ENCODE peak calls at places on chromosomes 16 and 17, in eight cellular contexts. T, Z, V, G, R, B, M and K are unnamed samples.
A peak's percentile ranks its signal among the peaks of the same experiment; 100 is the strongest.

GRCh38 chr16:19601083-19601976 is 45.8 kb downstream of the VPS35L start:
- DNase-seq in Z (no peak), R (no peak), B (no peak), V (peak; percentile 75), G (peak; percentile 67), M (peak; percentile 6), T (no peak), K (peak; percentile 40)

GRCh38 chr16:56763305-56763916 is 33.5 kb downstream of the NUP93 start:
- DNase-seq in Z (no peak), V (no peak), T (no peak), M (no peak), G (no peak), R (no peak), B (no peak), K (no peak)

GRCh38 chr16:2777231-2777902 is at the start of gene ELOB:
- DNase-seq in Z (peak; percentile 90), B (peak; percentile 88), V (peak; percentile 90), G (peak; percentile 86), R (peak; percentile 97), T (peak; percentile 90), M (peak; percentile 84), K (peak; percentile 84)

GRCh38 chr17:8375738-8376259 is 705 bp downstream of the KRABD2 start:
- DNase-seq in V (peak; percentile 60), M (no peak), G (no peak), T (no peak), B (no peak), Z (no peak), R (no peak), K (no peak)

GRCh38 chr17:57121308-57122042 is 36.4 kb downstream of the AKAP1 start:
- DNase-seq in V (peak; percentile 81), M (no peak), B (no peak), R (no peak), T (no peak), G (peak; percentile 56), Z (no peak), K (no peak)

GRCh38 chr17:45019177-45019711 is 32.2 kb downstream of the DCAKD start:
- DNase-seq in G (peak; percentile 60), T (peak; percentile 67), M (peak; percentile 17), Z (peak; percentile 60), B (peak; percentile 52), R (peak; percentile 78), V (peak; percentile 52), K (no peak)

GRCh38 chr16:64450170-64450569 is 671.7 kb downstream of the CDH11 start:
- DNase-seq in V (no peak), M (no peak), R (no peak), T (no peak), G (no peak), B (no peak), Z (no peak), K (no peak)

GRCh38 chr16:4215106-4215505 is 26.8 kb downstream of the SRL start:
- DNase-seq in G (no peak), R (no peak), M (no peak), Z (no peak), T (no peak), V (no peak), B (peak; percentile 66), K (no peak)

GRCh38 chr17:42953669-42954068 is 10.6 kb downstream of the AARSD1 start:
- DNase-seq in Z (no peak), V (no peak), B (no peak), T (no peak), M (no peak), R (no peak), G (no peak), K (no peak)

GRCh38 chr17:68441064-68441770 is 16.1 kb downstream of the WIPI1 start:
- DNase-seq in R (no peak), T (no peak), Z (no peak), M (no peak), V (no peak), B (no peak), G (peak; percentile 62), K (no peak)

GRCh38 chr17:59046192-59046591 is 60.5 kb downstream of the TRIM37 start:
- DNase-seq in G (peak; percentile 90), V (no peak), M (no peak), B (no peak), Z (no peak), R (no peak), T (no peak), K (no peak)

GRCh38 chr17:58328195-58329034 is at the start of gene TSPOAP1:
- DNase-seq in G (no peak), B (no peak), R (peak; percentile 94), Z (peak; percentile 19), T (no peak), M (peak; percentile 63), V (peak; percentile 86), K (no peak)

GRCh38 chr17:4009164-4009785 is 45.0 kb upstream of the ATP2A3 start:
- DNase-seq in Z (no peak), V (no peak), G (no peak), T (no peak), R (no peak), M (no peak), B (no peak), K (no peak)

GRCh38 chr17:7025240-7025639 is 2.4 kb downstream of the BCL6B start:
- DNase-seq in V (no peak), G (no peak), B (no peak), R (no peak), M (no peak), Z (no peak), T (no peak), K (no peak)

GRCh38 chr16:27374794-27375499 is 27.0 kb upstream of the IL21R start:
- DNase-seq in R (peak; percentile 82), V (peak; percentile 97), M (peak; percentile 18), Z (peak; percentile 41), B (peak; percentile 77), T (peak; percentile 59), G (peak; percentile 83), K (peak; percentile 58)
- H3K4me3 ChIP-seq in R (peak overlapping the region; percentile 38), V (no peak overlapping the region), M (no peak overlapping the region), Z (no peak overlapping the region), B (peak overlapping the region; percentile 42), T (no peak overlapping the region), G (no peak overlapping the region), K (no peak overlapping the region)

GRCh38 chr17:80679816-80680215 is 135.2 kb downstream of the RPTOR start:
- DNase-seq in B (no peak), R (no peak), V (no peak), T (no peak), Z (no peak), M (no peak), G (no peak), K (no peak)

GRCh38 chr17:80682372-80682771 is 137.7 kb downstream of the RPTOR start:
- DNase-seq in R (no peak), B (no peak), M (no peak), Z (no peak), T (no peak), G (no peak), V (no peak), K (no peak)

GRCh38 chr17:80681215-80681614 is 136.6 kb downstream of the RPTOR start:
- DNase-seq in T (no peak), V (no peak), Z (no peak), M (no peak), G (no peak), B (no peak), R (no peak), K (no peak)

GRCh38 chr17:80687819-80688218 is 143.2 kb downstream of the RPTOR start:
- DNase-seq in G (no peak), M (no peak), V (no peak), R (no peak), T (no peak), Z (no peak), B (no peak), K (no peak)

DNA sequence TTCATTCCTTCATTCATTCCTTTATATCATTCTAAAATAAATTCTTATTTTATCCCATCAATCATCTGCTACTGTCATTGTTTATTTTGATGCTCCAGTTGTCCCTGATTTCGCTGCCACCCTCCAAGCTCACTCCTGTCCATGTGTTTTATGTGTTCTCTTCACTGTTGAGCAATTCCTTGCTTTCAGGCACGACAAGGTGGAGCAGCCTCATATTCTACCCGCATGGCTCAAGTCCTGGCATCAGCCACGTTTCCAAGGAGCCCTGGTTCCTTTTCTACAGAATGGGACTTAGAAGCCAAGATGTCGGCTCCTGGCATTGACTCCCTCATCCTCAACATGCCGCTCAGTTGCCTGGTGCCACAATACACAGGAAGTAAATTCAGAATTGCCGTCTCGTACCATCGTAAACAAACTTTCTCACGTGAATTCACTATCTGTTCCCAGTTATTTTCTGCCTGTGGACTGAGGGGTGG is 139.0 kb downstream of the RPTOR start:
- DNase-seq in B (no peak), M (no peak), Z (no peak), G (no peak), V (no peak), R (no peak), T (no peak), K (no peak)
- H3K27ac ChIP-seq in B (no peak overlapping the region), M (no peak overlapping the region), Z (no peak overlapping the region), G (no peak overlapping the region), V (no peak overlapping the region), R (no peak overlapping the region), T (no peak overlapping the region), K (no peak overlapping the region)

GRCh38 chr17:76452102-76452645 is 778 bp downstream of the UBE2O start:
- DNase-seq in T (no peak), B (no peak), V (no peak), Z (no peak), G (no peak), R (peak; percentile 87), M (no peak), K (peak; percentile 41)

GRCh38 chr17:76452646-76453430 is at the start of gene UBE2O:
- DNase-seq in T (peak; percentile 91), M (peak; percentile 92), R (peak; percentile 97), B (peak; percentile 90), G (peak; percentile 89), Z (peak; percentile 90), V (peak; percentile 99), K (peak; percentile 85)

GRCh38 chr17:76449126-76449525 is 3.8 kb downstream of the UBE2O start:
- DNase-seq in Z (no peak), G (no peak), B (no peak), T (no peak), R (no peak), M (no peak), V (no peak), K (no peak)

GRCh38 chr17:76451480-76451879 is 1.5 kb downstream of the UBE2O start:
- DNase-seq in V (no peak), M (no peak), B (no peak), G (no peak), T (no peak), Z (no peak), R (no peak), K (no peak)

GRCh38 chr17:76453431-76453743 is 435 bp upstream of the UBE2O start:
- DNase-seq in M (no peak), G (no peak), T (no peak), B (no peak), Z (no peak), V (no peak), R (no peak), K (no peak)
- H3K4me3 ChIP-seq in M (peak overlapping the region; percentile 3), G (no peak overlapping the region), T (no peak overlapping the region), B (peak overlapping the region; percentile 97), Z (peak overlapping the region; percentile 99), V (peak overlapping the region; percentile 12), R (peak overlapping the region; percentile 75), K (peak overlapping the region; percentile 97)

GRCh38 chr17:60747069-60747808 is 69.6 kb downstream of the BCAS3 start:
- DNase-seq in T (no peak), V (peak; percentile 71), G (no peak), M (no peak), B (no peak), R (no peak), Z (no peak), K (no peak)
- H3K27ac ChIP-seq in T (no peak overlapping the region), V (peak overlapping the region; percentile 43), G (no peak overlapping the region), M (no peak overlapping the region), B (no peak overlapping the region), R (no peak overlapping the region), Z (no peak overlapping the region), K (no peak overlapping the region)

GRCh38 chr17:64780096-64781012 is 118.2 kb upstream of the SMURF2 start:
- DNase-seq in T (peak; percentile 57), G (no peak), R (peak; percentile 92), Z (peak; percentile 43), M (peak; percentile 77), B (peak; percentile 51), V (peak; percentile 95), K (peak; percentile 50)
- H3K4me3 ChIP-seq in T (peak overlapping the region; percentile 52), G (peak overlapping the region; percentile 28), R (peak overlapping the region; percentile 75), Z (peak overlapping the region; percentile 72), M (peak overlapping the region; percentile 65), B (peak overlapping the region; percentile 65), V (peak overlapping the region; percentile 80), K (no peak overlapping the region)